ENCODE peak calls at places on chromosome 15, in ten cellular contexts. V is epithelial cell of esophagus, R is HepG2, N is AG09319, G is esophagus muscularis mucosa, X is WTC11, M is OCI-LY7, T is omental fat pad, L is GM13976, S is heart right ventricle. B is an unnamed sample.
A peak's percentile ranks its signal among the peaks of the same experiment; 100 is the strongest.

GRCh38 chr15:62469874-62470688 is 305.0 kb upstream of the C2CD4B start:
- DNase-seq in V (peak; percentile 13), R (peak; percentile 12), N (no peak), G (no peak), X (peak; percentile 41), M (no peak), T (no peak), L (no peak), S (peak; percentile 40), B (peak; percentile 90)

GRCh38 chr15:57156210-57156887 is 220.0 kb upstream of the CGNL1 start:
- DNase-seq in V (no peak), R (no peak), N (no peak), G (no peak), X (no peak), M (no peak), T (no peak), L (no peak), S (no peak), B (no peak)

GRCh38 chr15:65791335-65792129 is 561 bp downstream of the DENND4A start:
- DNase-seq in V (no peak), R (peak; percentile 65), N (no peak), G (peak; percentile 94), X (peak; percentile 67), M (peak; percentile 58), T (peak; percentile 85), L (no peak), S (peak; percentile 50), B (peak; percentile 59)

GRCh38 chr15:81378438-81378837 is 4.4 kb upstream of the TMC3 start:
- DNase-seq in V (no peak), R (no peak), N (no peak), G (no peak), X (no peak), M (no peak), T (no peak), L (no peak), S (no peak), B (no peak)

GRCh38 chr15:25805006-25805405 is 58.1 kb downstream of the ATP10A start:
- DNase-seq in V (peak; percentile 3), R (no peak), N (no peak), G (peak; percentile 89), X (no peak), M (no peak), T (no peak), L (no peak), S (no peak), B (no peak)

GRCh38 chr15:93837450-93837849 is 393.9 kb upstream of the MCTP2 start:
- DNase-seq in V (peak; percentile 99), R (no peak), N (no peak), G (no peak), X (no peak), M (no peak), T (no peak), L (no peak), S (no peak), B (no peak)

GRCh38 chr15:101436526-101436925 is 53.0 kb downstream of the PCSK6 start:
- DNase-seq in V (no peak), R (no peak), N (no peak), G (no peak), X (no peak), M (no peak), T (no peak), L (no peak), S (no peak), B (peak; percentile 58)

GRCh38 chr15:78995921-78996780 is 51.3 kb upstream of the CTSH start:
- DNase-seq in V (no peak), R (no peak), N (no peak), G (no peak), X (no peak), M (no peak), T (no peak), L (no peak), S (no peak), B (no peak)

GRCh38 chr15:96331141-96331941 is 841 bp downstream of the NR2F2 start:
- DNase-seq in V (peak; percentile 25), R (no peak), N (no peak), G (no peak), X (peak; percentile 34), M (no peak), T (no peak), L (peak; percentile 37), S (no peak), B (peak; percentile 16)

GRCh38 chr15:70792171-70792573 is 28.8 kb upstream of the UACA start:
- DNase-seq in V (peak; percentile 38), R (no peak), N (no peak), G (no peak), X (no peak), M (no peak), T (no peak), L (no peak), S (no peak), B (no peak)

GRCh38 chr15:101810451-101810850 is 1.6 kb upstream of the OR4F15 start:
- DNase-seq in V (no peak), R (no peak), N (no peak), G (no peak), X (no peak), M (no peak), T (no peak), L (no peak), S (no peak), B (no peak)

GRCh38 chr15:61032600-61033286 is 196.4 kb downstream of the RORA start:
- DNase-seq in V (no peak), R (no peak), N (no peak), G (no peak), X (no peak), M (no peak), T (no peak), L (no peak), S (no peak), B (no peak)

GRCh38 chr15:40493089-40493840 is 22.5 kb downstream of the CHST14 start:
- DNase-seq in V (peak; percentile 84), R (no peak), N (no peak), G (no peak), X (no peak), M (no peak), T (no peak), L (no peak), S (no peak), B (no peak)

GRCh38 chr15:73697033-73697467 is 12.9 kb downstream of the CD276 start:
- DNase-seq in V (peak; percentile 91), R (no peak), N (peak; percentile 70), G (peak; percentile 96), X (peak; percentile 54), M (peak; percentile 74), T (peak; percentile 38), L (peak; percentile 84), S (peak; percentile 80), B (peak; percentile 95)

GRCh38 chr15:73691398-73691797 is 7.2 kb downstream of the CD276 start:
- DNase-seq in V (peak; percentile 87), R (no peak), N (peak; percentile 43), G (no peak), X (peak; percentile 70), M (no peak), T (peak; percentile 75), L (no peak), S (peak; percentile 49), B (no peak)

GRCh38 chr15:73695773-73696640 is 11.8 kb downstream of the CD276 start:
- DNase-seq in V (no peak), R (no peak), N (no peak), G (no peak), X (no peak), M (no peak), T (no peak), L (no peak), S (no peak), B (no peak)

GRCh38 chr15:73696641-73697001 is 12.4 kb downstream of the CD276 start:
- DNase-seq in V (no peak), R (no peak), N (no peak), G (no peak), X (no peak), M (no peak), T (no peak), L (no peak), S (no peak), B (no peak)

GRCh38 chr15:73694419-73694818 is 10.2 kb downstream of the CD276 start:
- DNase-seq in V (no peak), R (no peak), N (no peak), G (no peak), X (no peak), M (no peak), T (no peak), L (no peak), S (no peak), B (no peak)
- TF ChIP-seq CTCF in V (no peak), R (no peak), N (no peak), G (no peak), X (no peak), M (no peak), T (no peak), L (no peak), S (no peak), B (no peak)

GRCh38 chr15:44710236-44711088 is 661 bp downstream of the PATL2 start:
- DNase-seq in V (no peak), R (no peak), N (no peak), G (no peak), X (no peak), M (peak; percentile 76), T (no peak), L (no peak), S (no peak), B (peak; percentile 58)
- TF ChIP-seq CTCF in V (peak; percentile 30), R (peak; percentile 57), N (peak; percentile 50), G (peak; percentile 20), X (no peak), M (peak; percentile 95), T (no peak), L (peak; percentile 57), S (no peak), B (no peak)

GRCh38 chr15:37136666-37137065 is 36.3 kb upstream of the MEIS2 start:
- DNase-seq in V (no peak), R (no peak), N (no peak), G (no peak), X (no peak), M (no peak), T (no peak), L (no peak), S (no peak), B (no peak)

GRCh38 chr15:37134699-37135131 is 34.4 kb upstream of the MEIS2 start:
- DNase-seq in V (peak; percentile 59), R (peak; percentile 34), N (no peak), G (no peak), X (no peak), M (peak; percentile 46), T (no peak), L (no peak), S (no peak), B (no peak)

GRCh38 chr15:37134244-37134643 is 33.9 kb upstream of the MEIS2 start:
- DNase-seq in V (no peak), R (no peak), N (no peak), G (no peak), X (no peak), M (no peak), T (no peak), L (no peak), S (no peak), B (no peak)

GRCh38 chr15:37133619-37134018 is 33.3 kb upstream of the MEIS2 start:
- DNase-seq in V (no peak), R (no peak), N (no peak), G (no peak), X (no peak), M (peak; percentile 9), T (no peak), L (no peak), S (no peak), B (no peak)

GRCh38 chr15:37135225-37135624 is 34.9 kb upstream of the MEIS2 start:
- DNase-seq in V (peak; percentile 39), R (no peak), N (no peak), G (no peak), X (no peak), M (peak; percentile 41), T (no peak), L (no peak), S (no peak), B (no peak)
- TF ChIP-seq CTCF in V (peak; percentile 62), R (no peak), N (no peak), G (peak; percentile 24), X (peak; percentile 58), M (peak; percentile 28), T (no peak), L (no peak), S (no peak), B (no peak)

GRCh38 chr15:89129816-89130134 is 41.5 kb downstream of the ABHD2 start:
- DNase-seq in V (no peak), R (no peak), N (no peak), G (no peak), X (no peak), M (no peak), T (no peak), L (no peak), S (no peak), B (no peak)
- TF ChIP-seq CTCF in V (no peak), R (no peak), N (no peak), G (no peak), X (no peak), M (peak; percentile 22), T (no peak), L (no peak), S (peak; percentile 3), B (no peak)